ENCODE peak calls at places on chromosomes 6 and 20, in eight cellular contexts. V, Y, C, T, S, E, N and I are unnamed samples.

GRCh38 chr6:146985111-146985510 is 219.1 kb upstream of the STXBP5 start:
- DNase-seq in Y (no peak), S (no peak), V (no peak), E (no peak), N (no peak), C (no peak), T (no peak), I (no peak)

GRCh38 chr6:45478235-45478634 is 100.5 kb upstream of the SUPT3H start:
- DNase-seq in S (no peak), C (no peak), T (no peak), Y (no peak), E (no peak), V (no peak), N (no peak), I (peak; percentile 66)

GRCh38 chr20:62553838-62554161 is 78.0 kb upstream of the GATA5 start:
- DNase-seq in N (no peak), C (no peak), T (no peak), S (no peak), E (no peak), Y (no peak), V (no peak), I (no peak)

GRCh38 chr6:105748737-105749161 is 337.4 kb upstream of the PRDM1 start:
- DNase-seq in Y (no peak), S (no peak), V (no peak), E (no peak), T (no peak), C (no peak), N (no peak), I (peak; percentile 59)

GRCh38 chr6:53543341-53544010 is 1.4 kb downstream of the GCLC start:
- DNase-seq in Y (no peak), T (no peak), C (no peak), S (no peak), N (no peak), V (no peak), E (no peak), I (no peak)

GRCh38 chr20:56442381-56443365 is 25.8 kb upstream of the RTF2 start:
- DNase-seq in S (no peak), E (no peak), C (no peak), N (no peak), V (no peak), Y (no peak), T (no peak), I (peak; percentile 43)

GRCh38 chr6:21999012-21999528 is 297.8 kb downstream of the PRL start:
- DNase-seq in S (no peak), T (no peak), V (no peak), Y (no peak), E (no peak), C (no peak), N (no peak), I (no peak)

GRCh38 chr6:42911171-42912021 is 4.5 kb upstream of the PTCRA start:
- DNase-seq in N (no peak), E (no peak), T (no peak), C (peak; percentile 67), S (peak; percentile 29), V (no peak), Y (no peak), I (no peak)

GRCh38 chr6:77011929-77012545 is 451.3 kb downstream of the HTR1B start:
- DNase-seq in Y (no peak), S (no peak), E (no peak), N (no peak), V (no peak), C (no peak), T (no peak), I (no peak)

GRCh38 chr6:133806358-133806757 is 82.6 kb upstream of the TCF21 start:
- DNase-seq in Y (no peak), C (no peak), V (no peak), N (no peak), T (no peak), E (no peak), S (no peak), I (no peak)

GRCh38 chr6:75348882-75349261 is 64.3 kb upstream of the TMEM30A start:
- DNase-seq in E (no peak), C (no peak), N (no peak), V (no peak), T (no peak), S (no peak), Y (no peak), I (no peak)

GRCh38 chr6:158017621-158018369 is 36.1 kb downstream of the SYNJ2 start:
- DNase-seq in S (no peak), Y (no peak), V (no peak), N (no peak), E (no peak), T (no peak), C (no peak), I (no peak)

GRCh38 chr6:170023620-170024521 is 267.0 kb downstream of the DLL1 start:
- DNase-seq in E (peak; percentile 66), N (no peak), S (no peak), V (no peak), T (no peak), Y (no peak), C (no peak), I (no peak)

GRCh38 chr6:90044833-90045337 is 150.6 kb downstream of the GJA10 start:
- DNase-seq in S (no peak), C (no peak), E (no peak), N (no peak), V (no peak), Y (no peak), T (no peak), I (peak; percentile 53)

GRCh38 chr20:13274311-13274965 is 53.4 kb downstream of the ISM1 start:
- DNase-seq in N (no peak), V (no peak), E (no peak), C (peak; percentile 65), Y (no peak), T (peak; percentile 39), S (no peak), I (no peak)